ENCODE peak calls at places on chromosomes 11 and 22, in eight cellular contexts. One of them, this sample, is unnamed.

GRCh38 chr11:44904261-44905080 is 46.2 kb downstream of the TP53I11 start:
- DNase-seq in keratinocyte: no peak
- DNase-seq in coronary artery: no peak
- DNase-seq in cardiac muscle cell: no peak
- DNase-seq in pancreas: no peak
- DNase-seq in tibial nerve: no peak
- DNase-seq in AG09309: no peak
- DNase-seq in neuronal stem cell: no peak
- DNase-seq in this sample: no peak

GRCh38 chr11:34161812-34162506 is 56.5 kb downstream of the NAT10 start:
- DNase-seq in coronary artery: no peak
- DNase-seq in tibial nerve: no peak
- DNase-seq in pancreas: no peak
- DNase-seq in keratinocyte: no peak
- DNase-seq in cardiac muscle cell: no peak
- DNase-seq in AG09309: no peak
- DNase-seq in neuronal stem cell: no peak
- DNase-seq in this sample: no peak

GRCh38 chr22:30564766-30565118 is 9.7 kb downstream of the GAL3ST1 start:
- DNase-seq in cardiac muscle cell: no peak
- DNase-seq in neuronal stem cell: no peak
- DNase-seq in keratinocyte: no peak
- DNase-seq in AG09309: no peak
- DNase-seq in coronary artery: no peak
- DNase-seq in tibial nerve: no peak
- DNase-seq in pancreas: no peak
- DNase-seq in this sample: no peak

GRCh38 chr22:41931701-41932269 is 5.2 kb upstream of the TNFRSF13C start:
- DNase-seq in cardiac muscle cell: no peak
- DNase-seq in tibial nerve: no peak
- DNase-seq in coronary artery: no peak
- DNase-seq in keratinocyte: no peak
- DNase-seq in AG09309: no peak
- DNase-seq in neuronal stem cell: no peak
- DNase-seq in pancreas: no peak
- DNase-seq in this sample: no peak

GRCh38 chr11:72038491-72038890 is 39.8 kb downstream of the IL18BP start:
- DNase-seq in cardiac muscle cell: peak; percentile 77
- DNase-seq in keratinocyte: no peak
- DNase-seq in tibial nerve: peak; percentile 71
- DNase-seq in coronary artery: peak; percentile 86
- DNase-seq in pancreas: no peak
- DNase-seq in neuronal stem cell: no peak
- DNase-seq in AG09309: peak; percentile 46
- DNase-seq in this sample: peak; percentile 43

GRCh38 chr11:114399490-114399889 is 821 bp downstream of the C11orf71 start:
- DNase-seq in AG09309: no peak
- DNase-seq in keratinocyte: no peak
- DNase-seq in pancreas: no peak
- DNase-seq in neuronal stem cell: no peak
- DNase-seq in tibial nerve: no peak
- DNase-seq in cardiac muscle cell: no peak
- DNase-seq in coronary artery: no peak
- DNase-seq in this sample: no peak

GRCh38 chr11:96235725-96236124 is 107.3 kb downstream of the MAML2 start:
- DNase-seq in pancreas: no peak
- DNase-seq in AG09309: no peak
- DNase-seq in keratinocyte: no peak
- DNase-seq in coronary artery: no peak
- DNase-seq in tibial nerve: no peak
- DNase-seq in neuronal stem cell: no peak
- DNase-seq in cardiac muscle cell: no peak
- DNase-seq in this sample: no peak

GRCh38 chr22:47205562-47205961 is 443.1 kb downstream of the TBC1D22A start:
- DNase-seq in cardiac muscle cell: no peak
- DNase-seq in pancreas: no peak
- DNase-seq in tibial nerve: no peak
- DNase-seq in keratinocyte: no peak
- DNase-seq in coronary artery: peak; percentile 53
- DNase-seq in neuronal stem cell: no peak
- DNase-seq in AG09309: no peak
- DNase-seq in this sample: no peak

GRCh38 chr11:88344869-88345268 is 7.3 kb upstream of the CTSC start:
- DNase-seq in coronary artery: no peak
- DNase-seq in neuronal stem cell: no peak
- DNase-seq in keratinocyte: no peak
- DNase-seq in cardiac muscle cell: peak; percentile 28
- DNase-seq in AG09309: no peak
- DNase-seq in tibial nerve: no peak
- DNase-seq in pancreas: no peak
- DNase-seq in this sample: no peak

GRCh38 chr11:108854366-108854765 is 189.5 kb downstream of the DDX10 start:
- DNase-seq in pancreas: no peak
- DNase-seq in tibial nerve: no peak
- DNase-seq in AG09309: no peak
- DNase-seq in keratinocyte: no peak
- DNase-seq in cardiac muscle cell: no peak
- DNase-seq in coronary artery: no peak
- DNase-seq in neuronal stem cell: no peak
- DNase-seq in this sample: no peak

GRCh38 chr11:20056109-20057054 is 103.9 kb downstream of the DBX1 start:
- DNase-seq in cardiac muscle cell: no peak
- DNase-seq in neuronal stem cell: no peak
- DNase-seq in AG09309: no peak
- DNase-seq in tibial nerve: no peak
- DNase-seq in coronary artery: peak; percentile 86
- DNase-seq in pancreas: peak; percentile 23
- DNase-seq in keratinocyte: no peak
- DNase-seq in this sample: peak; percentile 91

GRCh38 chr22:44191036-44191454 is 10.3 kb downstream of the PARVG start:
- DNase-seq in tibial nerve: no peak
- DNase-seq in AG09309: no peak
- DNase-seq in keratinocyte: no peak
- DNase-seq in cardiac muscle cell: no peak
- DNase-seq in pancreas: no peak
- DNase-seq in neuronal stem cell: no peak
- DNase-seq in coronary artery: no peak
- DNase-seq in this sample: no peak

GRCh38 chr11:128262463-128263345 is 324.7 kb downstream of the ETS1 start:
- DNase-seq in neuronal stem cell: no peak
- DNase-seq in keratinocyte: no peak
- DNase-seq in cardiac muscle cell: no peak
- DNase-seq in coronary artery: no peak
- DNase-seq in tibial nerve: no peak
- DNase-seq in AG09309: no peak
- DNase-seq in pancreas: no peak
- DNase-seq in this sample: no peak

GRCh38 chr11:6637871-6638270 is 17.7 kb downstream of the DCHS1 start:
- DNase-seq in coronary artery: peak; percentile 72
- DNase-seq in tibial nerve: no peak
- DNase-seq in neuronal stem cell: no peak
- DNase-seq in pancreas: peak; percentile 61
- DNase-seq in AG09309: peak; percentile 83
- DNase-seq in keratinocyte: no peak
- DNase-seq in cardiac muscle cell: peak; percentile 48
- DNase-seq in this sample: peak; percentile 54

GRCh38 chr11:6640036-6640984 is 15.3 kb downstream of the DCHS1 start:
- DNase-seq in AG09309: no peak
- DNase-seq in pancreas: no peak
- DNase-seq in keratinocyte: no peak
- DNase-seq in cardiac muscle cell: no peak
- DNase-seq in neuronal stem cell: no peak
- DNase-seq in tibial nerve: no peak
- DNase-seq in coronary artery: peak; percentile 57
- DNase-seq in this sample: no peak

GRCh38 chr11:6640985-6641701 is 14.5 kb downstream of the DCHS1 start:
- DNase-seq in keratinocyte: no peak
- DNase-seq in neuronal stem cell: no peak
- DNase-seq in coronary artery: peak; percentile 67
- DNase-seq in tibial nerve: no peak
- DNase-seq in AG09309: no peak
- DNase-seq in cardiac muscle cell: no peak
- DNase-seq in pancreas: no peak
- DNase-seq in this sample: no peak

GRCh38 chr11:6636480-6636879 is 17.3 kb upstream of the TPP1 start:
- DNase-seq in cardiac muscle cell: no peak
- DNase-seq in AG09309: no peak
- DNase-seq in keratinocyte: no peak
- DNase-seq in tibial nerve: no peak
- DNase-seq in neuronal stem cell: no peak
- DNase-seq in pancreas: no peak
- DNase-seq in coronary artery: no peak
- DNase-seq in this sample: no peak

GRCh38 chr11:6638437-6638836 is 17.2 kb downstream of the DCHS1 start:
- DNase-seq in keratinocyte: no peak
- DNase-seq in pancreas: no peak
- DNase-seq in tibial nerve: no peak
- DNase-seq in cardiac muscle cell: no peak
- DNase-seq in AG09309: no peak
- DNase-seq in neuronal stem cell: no peak
- DNase-seq in coronary artery: no peak
- DNase-seq in this sample: no peak
- H3K4me3 ChIP-seq in keratinocyte: no peak overlapping the region
- H3K4me3 ChIP-seq in pancreas: no peak overlapping the region
- H3K4me3 ChIP-seq in tibial nerve: no peak overlapping the region
- H3K4me3 ChIP-seq in cardiac muscle cell: no peak overlapping the region
- H3K4me3 ChIP-seq in AG09309: no peak overlapping the region
- H3K4me3 ChIP-seq in neuronal stem cell: no peak overlapping the region
- H3K4me3 ChIP-seq in coronary artery: no peak overlapping the region
- H3K4me3 ChIP-seq in this sample: no peak overlapping the region

GRCh38 chr11:80320765-80321164 is 879.9 kb upstream of the TENM4 start:
- DNase-seq in neuronal stem cell: no peak
- DNase-seq in tibial nerve: no peak
- DNase-seq in AG09309: no peak
- DNase-seq in cardiac muscle cell: no peak
- DNase-seq in pancreas: no peak
- DNase-seq in coronary artery: no peak
- DNase-seq in keratinocyte: no peak
- DNase-seq in this sample: no peak
- H3K4me3 ChIP-seq in neuronal stem cell: no peak overlapping the region
- H3K4me3 ChIP-seq in tibial nerve: no peak overlapping the region
- H3K4me3 ChIP-seq in AG09309: no peak overlapping the region
- H3K4me3 ChIP-seq in cardiac muscle cell: no peak overlapping the region
- H3K4me3 ChIP-seq in pancreas: no peak overlapping the region
- H3K4me3 ChIP-seq in coronary artery: no peak overlapping the region
- H3K4me3 ChIP-seq in keratinocyte: no peak overlapping the region
- H3K4me3 ChIP-seq in this sample: no peak overlapping the region

GRCh38 chr11:93477684-93478234 is 65.4 kb downstream of the SMCO4 start:
- DNase-seq in AG09309: no peak
- DNase-seq in cardiac muscle cell: no peak
- DNase-seq in tibial nerve: no peak
- DNase-seq in neuronal stem cell: peak; percentile 88
- DNase-seq in coronary artery: no peak
- DNase-seq in keratinocyte: no peak
- DNase-seq in pancreas: no peak
- DNase-seq in this sample: no peak
- H3K4me3 ChIP-seq in AG09309: no peak overlapping the region
- H3K4me3 ChIP-seq in cardiac muscle cell: no peak overlapping the region
- H3K4me3 ChIP-seq in tibial nerve: no peak overlapping the region
- H3K4me3 ChIP-seq in neuronal stem cell: no peak overlapping the region
- H3K4me3 ChIP-seq in coronary artery: no peak overlapping the region
- H3K4me3 ChIP-seq in keratinocyte: no peak overlapping the region
- H3K4me3 ChIP-seq in pancreas: no peak overlapping the region
- H3K4me3 ChIP-seq in this sample: no peak overlapping the region

DNA sequence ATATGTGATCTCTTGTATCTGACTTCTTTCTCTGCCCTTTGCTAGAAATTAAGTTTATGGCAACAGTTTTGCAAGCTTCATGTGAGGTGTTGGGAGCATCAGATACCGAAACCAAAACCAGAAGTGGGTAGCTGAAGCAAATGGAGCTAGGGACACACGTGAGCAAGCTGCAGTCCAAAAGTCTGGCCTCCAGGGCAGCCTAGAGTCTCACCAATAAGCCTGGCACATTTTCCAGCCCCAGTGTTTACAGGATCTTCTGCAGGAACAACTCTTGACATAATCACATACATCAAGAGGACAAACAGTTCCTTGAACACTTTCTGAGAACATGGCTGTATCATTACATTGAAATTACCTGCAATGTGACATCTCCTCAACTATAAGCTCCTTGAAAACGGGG is 114.1 kb downstream of the LARGE1 start:
- DNase-seq in neuronal stem cell: no peak
- DNase-seq in tibial nerve: no peak
- DNase-seq in keratinocyte: no peak
- DNase-seq in AG09309: no peak
- DNase-seq in cardiac muscle cell: no peak
- DNase-seq in pancreas: no peak
- DNase-seq in coronary artery: no peak
- DNase-seq in this sample: no peak
- H3K4me3 ChIP-seq in neuronal stem cell: no peak overlapping the region
- H3K4me3 ChIP-seq in tibial nerve: no peak overlapping the region
- H3K4me3 ChIP-seq in keratinocyte: no peak overlapping the region
- H3K4me3 ChIP-seq in AG09309: no peak overlapping the region
- H3K4me3 ChIP-seq in cardiac muscle cell: no peak overlapping the region
- H3K4me3 ChIP-seq in pancreas: no peak overlapping the region
- H3K4me3 ChIP-seq in coronary artery: no peak overlapping the region
- H3K4me3 ChIP-seq in this sample: no peak overlapping the region

DNA sequence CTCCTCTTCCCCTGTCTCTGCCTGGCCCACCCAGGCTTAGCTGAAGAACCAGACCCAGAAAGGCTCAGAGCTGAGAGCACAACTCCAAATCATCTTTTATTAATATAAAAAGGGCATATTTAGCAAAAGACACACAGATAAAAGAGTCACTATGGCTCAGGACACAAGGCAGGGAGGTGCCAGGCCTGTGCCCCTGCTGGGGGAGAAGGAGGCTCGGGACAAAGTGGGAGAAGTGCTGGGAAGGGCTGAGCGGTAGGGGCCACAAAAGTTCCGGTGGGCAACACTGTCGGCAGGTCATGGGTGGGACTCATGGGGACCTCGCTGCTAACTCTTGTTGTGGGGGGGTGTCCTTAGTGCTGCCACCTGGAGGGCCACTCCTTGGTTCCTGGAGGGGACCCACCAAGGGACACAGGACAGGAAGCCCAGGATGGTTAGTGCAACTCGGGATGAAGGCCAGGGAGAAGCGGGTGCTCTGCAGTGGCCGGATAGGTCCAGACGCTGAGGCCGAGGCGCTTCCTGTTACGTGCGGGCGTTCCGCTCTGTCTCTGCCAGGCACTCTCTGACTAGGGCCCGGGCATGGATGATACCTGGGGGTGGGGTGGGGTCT is 1.4 kb upstream of the PITPNM1 start:
- DNase-seq in cardiac muscle cell: no peak
- DNase-seq in coronary artery: no peak
- DNase-seq in tibial nerve: no peak
- DNase-seq in AG09309: no peak
- DNase-seq in neuronal stem cell: no peak
- DNase-seq in pancreas: peak; percentile 47
- DNase-seq in keratinocyte: no peak
- DNase-seq in this sample: no peak
- H3K4me3 ChIP-seq in cardiac muscle cell: no peak overlapping the region
- H3K4me3 ChIP-seq in coronary artery: peak overlapping the region; percentile 78
- H3K4me3 ChIP-seq in tibial nerve: no peak overlapping the region
- H3K4me3 ChIP-seq in AG09309: no peak overlapping the region
- H3K4me3 ChIP-seq in neuronal stem cell: peak overlapping the region; percentile 83
- H3K4me3 ChIP-seq in pancreas: peak overlapping the region; percentile 50
- H3K4me3 ChIP-seq in keratinocyte: no peak overlapping the region
- H3K4me3 ChIP-seq in this sample: no peak overlapping the region

GRCh38 chr11:11807811-11808210 is 34.0 kb upstream of the USP47 start:
- DNase-seq in keratinocyte: no peak
- DNase-seq in cardiac muscle cell: no peak
- DNase-seq in tibial nerve: no peak
- DNase-seq in coronary artery: no peak
- DNase-seq in AG09309: no peak
- DNase-seq in pancreas: no peak
- DNase-seq in neuronal stem cell: no peak
- DNase-seq in this sample: no peak
- H3K4me3 ChIP-seq in keratinocyte: no peak overlapping the region
- H3K4me3 ChIP-seq in cardiac muscle cell: no peak overlapping the region
- H3K4me3 ChIP-seq in tibial nerve: no peak overlapping the region
- H3K4me3 ChIP-seq in coronary artery: no peak overlapping the region
- H3K4me3 ChIP-seq in AG09309: no peak overlapping the region
- H3K4me3 ChIP-seq in pancreas: no peak overlapping the region
- H3K4me3 ChIP-seq in neuronal stem cell: no peak overlapping the region
- H3K4me3 ChIP-seq in this sample: no peak overlapping the region

This sample was measured in thyroid gland.